ENCODE peak calls at places on chromosomes 4 and X, in four cellular contexts. F is NCI-H2029 treated with DMSO at 0.1 percent for 48 hours, D is astrocyte of the spinal cord, P is nephron progenitor cell. R is an unnamed sample.

GRCh38 chr4:186855111-186855510 is 131.5 kb upstream of the FAT1 start:
- DNase-seq in F (no peak), D (no peak), P (no peak), R (no peak)

GRCh38 chr4:17138847-17139246 is 240.4 kb upstream of the LDB2 start:
- DNase-seq in F (no peak), D (peak; percentile 52), P (no peak), R (no peak)

GRCh38 chr4:112673076-112673475 is 36.1 kb downstream of the LARP7 start:
- DNase-seq in F (no peak), D (no peak), P (no peak), R (no peak)

GRCh38 chr4:153467897-153468262 is 1.7 kb downstream of the TMEM131L start:
- DNase-seq in F (no peak), D (no peak), P (no peak), R (no peak)

GRCh38 chr4:25351777-25352421 is 25.2 kb upstream of the ANAPC4 start:
- DNase-seq in F (no peak), D (peak; percentile 55), P (no peak), R (peak; percentile 28)

GRCh38 chr4:139857021-139857420 is 191.4 kb downstream of the MGST2 start:
- DNase-seq in F (peak; percentile 61), D (no peak), P (peak; percentile 16), R (no peak)

GRCh38 chr4:110619401-110620247 is 3.3 kb downstream of the PITX2 start:
- DNase-seq in F (no peak), D (no peak), P (peak; percentile 50), R (no peak)

GRCh38 chr4:98245226-98245625 is 16.0 kb upstream of the RAP1GDS1 start:
- DNase-seq in F (no peak), D (no peak), P (no peak), R (no peak)

GRCh38 chr4:153488006-153488718 is 22.0 kb downstream of the TMEM131L start:
- DNase-seq in F (no peak), D (no peak), P (no peak), R (no peak)

GRCh38 chr4:113952452-113953029 is 26.9 kb downstream of the ARSJ start:
- DNase-seq in F (peak; percentile 24), D (peak; percentile 70), P (peak; percentile 32), R (no peak)

GRCh38 chr4:11152684-11153083 is 276.0 kb downstream of the HS3ST1 start:
- DNase-seq in F (no peak), D (no peak), P (no peak), R (no peak)

GRCh38 chrX:135432881-135433521 is 11.3 kb downstream of the SMIM10L2A start:
- DNase-seq in F (peak; percentile 18), D (no peak), P (no peak), R (no peak)

GRCh38 chr4:141768954-141769353 is 132.6 kb downstream of the IL15 start:
- DNase-seq in F (no peak), D (peak; percentile 72), P (no peak), R (peak; percentile 41)

GRCh38 chr4:43251760-43252317 is 359.3 kb downstream of the GRXCR1 start:
- DNase-seq in F (no peak), D (peak; percentile 7), P (no peak), R (no peak)

GRCh38 chrX:2846992-2847391 is 18.3 kb downstream of the GYG2 start:
- DNase-seq in F (no peak), D (no peak), P (no peak), R (no peak)

GRCh38 chr4:39539026-39539690 is 11.9 kb upstream of the UGDH start:
- DNase-seq in F (no peak), D (peak; percentile 66), P (peak; percentile 7), R (no peak)

R was measured in AG04449.